ENCODE peak calls at places on chromosomes 11 and 22, in seven cellular contexts. K is mesendoderm, Y is H9, J is neuronal stem cell, R is IMR-90, P is H1, F is trophoblast cell. D is an unnamed sample.

GRCh38 chr22:37697540-37697835 is 640 bp downstream of the TRIOBP start:
- DNase-seq in K (no peak), Y (peak), J (no peak), R (no peak), P (peak), F (no peak), D (no peak)

GRCh38 chr11:120196857-120197253 is 14.0 kb upstream of the OAF start:
- DNase-seq in K (no peak), Y (no peak), J (no peak), R (no peak), P (no peak), F (no peak), D (no peak)

GRCh38 chr11:7551571-7551970 is 37.8 kb downstream of the PPFIBP2 start:
- DNase-seq in K (peak), Y (no peak), J (no peak), R (peak), P (no peak), F (peak), D (peak)

GRCh38 chr11:109984634-109985289 is 108.4 kb upstream of the ZC3H12C start:
- DNase-seq in K (no peak), Y (no peak), J (no peak), R (no peak), P (no peak), F (peak), D (no peak)

GRCh38 chr11:47236482-47236881 is 12.1 kb downstream of the ACP2 start:
- DNase-seq in K (no peak), Y (no peak), J (no peak), R (peak), P (no peak), F (no peak), D (peak)

GRCh38 chr22:40324468-40325305 is 21.6 kb upstream of the ADSL start:
- DNase-seq in K (no peak), Y (no peak), J (no peak), R (no peak), P (no peak), F (no peak), D (no peak)

GRCh38 chr22:33971561-33971961 is 51.3 kb upstream of the LARGE1 start:
- DNase-seq in K (peak), Y (no peak), J (no peak), R (no peak), P (no peak), F (no peak), D (no peak)

GRCh38 chr22:17114958-17115235 is 6.3 kb downstream of the TMEM121B start:
- DNase-seq in K (no peak), Y (no peak), J (no peak), R (no peak), P (no peak), F (no peak), D (no peak)

GRCh38 chr11:129308241-129308865 is 67.3 kb upstream of the BARX2 start:
- DNase-seq in K (no peak), Y (no peak), J (no peak), R (no peak), P (no peak), F (no peak), D (no peak)

GRCh38 chr22:26194877-26195276 is 25.6 kb downstream of the SEZ6L start:
- DNase-seq in K (no peak), Y (no peak), J (no peak), R (no peak), P (no peak), F (no peak), D (no peak)

GRCh38 chr11:84890706-84891105 is 736.4 kb downstream of the DLG2 start:
- DNase-seq in K (peak), Y (no peak), J (peak), R (peak), P (no peak), F (no peak), D (no peak)

DNA sequence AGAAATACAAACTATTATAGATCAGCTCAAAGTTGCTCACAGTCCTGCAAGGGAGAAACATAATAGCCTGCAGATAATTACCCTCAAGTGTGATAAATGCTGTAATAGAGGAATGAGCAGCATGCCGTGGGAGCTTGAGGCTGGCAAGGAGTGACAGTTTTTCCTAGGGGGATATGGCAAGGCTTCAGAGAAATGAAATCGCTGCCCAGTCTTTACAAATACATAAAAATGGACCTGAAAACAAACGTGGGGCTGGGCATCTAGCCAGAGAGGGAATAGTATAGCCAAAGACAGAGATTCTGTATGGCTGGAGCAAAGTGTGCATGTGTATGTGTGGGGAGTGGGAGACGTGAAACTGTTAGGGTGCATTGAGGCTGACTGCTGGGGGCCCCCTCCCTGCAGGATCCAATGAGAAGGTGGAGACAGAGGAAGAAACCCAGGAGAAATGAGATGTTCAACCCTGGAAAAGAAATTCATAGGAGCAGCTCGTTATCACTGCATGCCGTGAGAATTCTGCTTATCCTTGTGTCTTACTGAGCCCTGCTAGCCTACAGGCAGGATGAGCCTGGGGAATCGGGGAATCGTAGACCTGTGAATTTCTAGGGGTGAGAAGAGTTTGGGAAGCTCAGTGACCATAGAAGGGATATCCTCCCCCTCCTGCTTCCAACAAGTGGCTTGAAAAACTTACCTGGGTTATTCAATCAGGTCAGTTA is 167.0 kb downstream of the LDLRAD3 start:
- DNase-seq in K (peak), Y (no peak), J (no peak), R (no peak), P (no peak), F (no peak), D (no peak)
- H3K9ac ChIP-seq in K (no peak), Y (peak), J (peak), R (no peak), P (no peak), F (no peak), D (no peak)

GRCh38 chr11:27464155-27464759 is 8.3 kb downstream of the LGR4 start:
- DNase-seq in K (peak), Y (no peak), J (no peak), R (peak), P (no peak), F (peak), D (peak)
- H2BK5ac ChIP-seq in K (no peak), Y (no peak), J (no peak), R (no peak), P (no peak), F (no peak), D (peak)

DNA sequence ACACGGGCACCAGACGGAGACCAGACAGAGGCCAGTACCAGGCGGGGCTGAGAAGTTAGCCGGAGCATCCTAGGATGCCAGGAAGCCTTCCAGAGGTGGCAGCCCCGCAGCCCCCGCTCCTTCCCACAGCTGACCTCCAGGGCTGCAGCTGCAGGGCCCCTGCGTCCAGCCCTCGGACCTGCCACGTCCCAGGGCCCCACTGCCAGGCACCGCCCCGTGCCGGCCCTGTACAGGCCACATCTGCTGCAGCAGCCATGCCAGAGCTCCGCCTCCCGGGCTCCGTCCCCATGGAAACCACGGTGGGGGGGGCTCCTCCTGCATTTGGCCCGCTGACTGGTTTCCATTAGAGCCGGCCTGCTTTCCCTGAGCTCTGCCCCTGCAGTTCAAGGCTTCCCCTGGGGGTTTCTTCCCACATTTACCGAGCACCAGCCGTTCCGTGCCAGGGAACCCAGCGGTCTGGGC is 62.5 kb upstream of the PPARA start:
- DNase-seq in K (peak), Y (no peak), J (no peak), R (peak), P (no peak), F (no peak), D (peak)
- H3K9ac ChIP-seq in K (no peak), Y (no peak), J (no peak), R (peak), P (no peak), F (no peak), D (peak)

GRCh38 chr11:35953081-35953480 is 9.2 kb downstream of the LDLRAD3 start:
- DNase-seq in K (no peak), Y (no peak), J (no peak), R (no peak), P (no peak), F (no peak), D (no peak)
- H2BK5ac ChIP-seq in K (no peak), Y (no peak), J (no peak), R (no peak), P (no peak), F (no peak), D (no peak)

GRCh38 chr11:126357055-126357962 is 1.8 kb downstream of the ST3GAL4 start:
- DNase-seq in K (no peak), Y (no peak), J (no peak), R (no peak), P (no peak), F (no peak), D (no peak)
- H3K9ac ChIP-seq in K (peak), Y (no peak), J (no peak), R (no peak), P (no peak), F (no peak), D (peak)

GRCh38 chr11:2140411-2141400 is 1.5 kb upstream of the IGF2 start:
- DNase-seq in K (no peak), Y (no peak), J (no peak), R (no peak), P (no peak), F (peak), D (peak)

GRCh38 chr11:2143652-2144548 is 4.7 kb upstream of the IGF2 start:
- DNase-seq in K (no peak), Y (no peak), J (no peak), R (no peak), P (no peak), F (peak), D (no peak)

GRCh38 chr11:2142300-2142759 is 3.1 kb upstream of the IGF2 start:
- DNase-seq in K (no peak), Y (no peak), J (no peak), R (peak), P (no peak), F (peak), D (peak)

GRCh38 chr11:2144549-2145220 is 5.5 kb upstream of the IGF2 start:
- DNase-seq in K (no peak), Y (no peak), J (no peak), R (no peak), P (no peak), F (no peak), D (no peak)

GRCh38 chr11:2142762-2143202 is 3.6 kb upstream of the IGF2 start:
- DNase-seq in K (no peak), Y (no peak), J (no peak), R (peak), P (no peak), F (peak), D (peak)
- H2BK5ac ChIP-seq in K (no peak), Y (no peak), J (no peak), R (no peak), P (no peak), F (peak), D (no peak)

GRCh38 chr11:75873417-75874148 is 58.6 kb downstream of the UVRAG start:
- DNase-seq in K (no peak), Y (no peak), J (no peak), R (no peak), P (no peak), F (no peak), D (no peak)

GRCh38 chr11:75867778-75868374 is 52.9 kb downstream of the UVRAG start:
- DNase-seq in K (peak), Y (no peak), J (peak), R (peak), P (no peak), F (peak), D (peak)

GRCh38 chr11:75872887-75873416 is 57.9 kb downstream of the UVRAG start:
- DNase-seq in K (no peak), Y (no peak), J (no peak), R (no peak), P (no peak), F (no peak), D (no peak)

GRCh38 chr11:75868990-75869389 is 54.0 kb downstream of the UVRAG start:
- DNase-seq in K (no peak), Y (no peak), J (no peak), R (no peak), P (no peak), F (no peak), D (no peak)

DNA sequence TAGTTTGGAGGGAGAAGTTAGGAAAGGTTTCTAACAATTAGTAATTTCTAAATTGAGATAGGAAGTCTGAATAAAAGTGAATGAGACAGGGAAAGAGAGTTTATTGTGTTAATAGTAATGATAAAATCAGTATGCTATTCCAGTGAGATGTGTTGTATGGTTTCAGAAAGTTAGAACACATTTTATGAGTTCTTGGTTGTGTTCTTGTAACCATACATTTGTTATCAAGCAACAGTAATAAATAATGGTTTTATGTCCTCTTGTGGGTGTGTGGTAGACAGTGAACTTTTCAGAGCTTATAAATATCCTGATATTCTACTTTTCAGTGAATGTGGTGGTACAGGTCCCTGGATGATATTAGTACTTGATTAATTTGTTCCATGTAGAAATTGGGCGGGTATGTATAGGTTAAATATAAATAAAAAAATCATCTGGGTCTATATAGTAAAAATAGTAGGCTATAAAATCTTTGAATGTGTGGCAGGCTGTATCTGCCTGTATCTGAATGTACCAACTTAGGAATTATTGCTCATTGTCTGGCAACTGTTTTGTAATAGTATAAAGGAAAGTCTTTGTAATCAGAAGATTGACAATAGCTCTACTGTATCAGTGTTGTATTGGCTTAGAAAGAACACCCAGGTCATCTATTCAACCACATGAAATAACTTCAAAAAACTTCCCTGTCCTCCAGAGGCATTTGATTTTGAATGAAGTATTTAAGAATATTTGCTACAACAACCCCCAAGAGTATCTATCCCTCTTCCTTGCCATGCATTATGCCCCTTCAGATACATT is 54.8 kb downstream of the UVRAG start:
- DNase-seq in K (no peak), Y (no peak), J (no peak), R (no peak), P (no peak), F (no peak), D (no peak)
- H3K9ac ChIP-seq in K (no peak), Y (no peak), J (no peak), R (no peak), P (no peak), F (no peak), D (no peak)

DNA sequence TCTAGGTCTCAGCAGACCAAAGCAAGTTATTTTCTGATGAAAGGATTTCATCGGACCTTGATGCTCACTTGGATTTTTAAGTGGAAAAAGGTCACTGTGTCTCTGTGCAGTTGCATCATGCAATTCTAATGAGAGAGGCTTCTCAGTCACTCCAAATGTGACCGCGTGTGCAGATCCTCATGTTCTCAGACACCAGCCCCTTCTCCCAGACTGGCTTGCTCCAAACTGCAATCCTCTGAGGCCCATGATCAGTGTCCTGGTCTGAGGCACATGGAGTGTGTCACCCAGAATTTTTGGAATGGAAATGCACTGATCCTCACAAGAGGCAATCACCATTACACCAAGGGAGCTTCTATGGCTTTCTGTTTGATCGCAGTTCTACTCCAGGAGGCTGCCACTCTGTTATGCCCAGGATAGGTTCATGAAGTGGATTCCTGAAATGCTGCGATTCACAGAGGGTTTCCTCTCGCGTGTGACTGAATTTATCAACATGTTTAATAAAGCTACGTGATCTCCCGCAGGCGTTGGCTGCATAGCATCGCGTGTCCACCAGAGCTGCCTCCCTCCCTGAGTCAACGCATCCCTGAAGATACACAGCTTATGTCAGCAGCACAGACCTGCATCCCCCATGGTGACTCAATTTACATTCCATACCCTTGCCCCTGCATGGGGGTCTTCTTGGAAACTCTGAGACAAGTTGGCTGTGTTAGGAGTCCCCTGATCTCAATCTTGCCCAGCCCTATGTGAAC is 544.6 kb upstream of the B3GAT1 start:
- DNase-seq in K (no peak), Y (no peak), J (no peak), R (no peak), P (no peak), F (no peak), D (no peak)
- H2BK5ac ChIP-seq in K (no peak), Y (no peak), J (no peak), R (no peak), P (no peak), F (no peak), D (no peak)

GRCh38 chr11:353315-353857 is 15.9 kb upstream of the B4GALNT4 start:
- DNase-seq in K (peak), Y (peak), J (no peak), R (peak), P (no peak), F (no peak), D (peak)

GRCh38 chr11:355581-356458 is 13.5 kb upstream of the B4GALNT4 start:
- DNase-seq in K (peak), Y (peak), J (peak), R (peak), P (peak), F (peak), D (peak)

GRCh38 chr11:350723-351255 is 18.5 kb upstream of the B4GALNT4 start:
- DNase-seq in K (peak), Y (no peak), J (no peak), R (no peak), P (no peak), F (peak), D (no peak)

GRCh38 chr11:352456-353180 is 16.7 kb upstream of the B4GALNT4 start:
- DNase-seq in K (no peak), Y (no peak), J (no peak), R (no peak), P (no peak), F (no peak), D (no peak)

GRCh38 chr11:351411-351810 is 17.9 kb upstream of the B4GALNT4 start:
- DNase-seq in K (no peak), Y (no peak), J (no peak), R (no peak), P (no peak), F (no peak), D (no peak)
- H3K9ac ChIP-seq in K (no peak), Y (no peak), J (no peak), R (no peak), P (no peak), F (no peak), D (peak)

GRCh38 chr11:17475666-17476316 is 854 bp downstream of the ABCC8 start:
- DNase-seq in K (peak), Y (peak), J (no peak), R (no peak), P (no peak), F (no peak), D (no peak)
- H2BK5ac ChIP-seq in K (no peak), Y (no peak), J (no peak), R (no peak), P (no peak), F (no peak), D (no peak)

D was measured in mesenchymal stem cell.